ENCODE peak calls at places on chromosomes 2 and 18, in nine cellular contexts. C, P, G, J, O, I, V, D and E are unnamed samples.

GRCh38 chr2:129611456-129611855 is 368.0 kb upstream of the RAB6C start:
- DNase-seq in P (no peak), G (no peak), D (peak; percentile 13), O (no peak), C (no peak), J (no peak), I (no peak), V (no peak), E (no peak)

GRCh38 chr2:205290299-205290698 is 392.0 kb upstream of the NRP2 start:
- DNase-seq in I (no peak), O (no peak), J (no peak), P (no peak), C (no peak), V (no peak), G (no peak), D (no peak), E (no peak)

GRCh38 chr2:127174176-127174575 is 45.9 kb downstream of the CYP27C1 start:
- DNase-seq in P (no peak), G (no peak), V (no peak), O (peak; percentile 48), C (no peak), D (no peak), I (peak; percentile 64), J (peak; percentile 58), E (no peak)

GRCh38 chr18:26468931-26469340 is 79.4 kb downstream of the KCTD1 start:
- DNase-seq in C (no peak), O (no peak), J (no peak), V (no peak), I (no peak), D (peak; percentile 72), P (no peak), G (no peak), E (no peak)

GRCh38 chr2:47072728-47073191 is 82.3 kb downstream of the STPG4 start:
- DNase-seq in D (no peak), I (no peak), C (no peak), O (no peak), V (peak; percentile 63), J (no peak), G (no peak), P (no peak), E (no peak)

GRCh38 chr18:23694642-23695430 is 5.6 kb downstream of the LAMA3 start:
- DNase-seq in O (no peak), I (peak; percentile 13), D (no peak), J (no peak), V (no peak), C (no peak), G (no peak), P (no peak), E (no peak)

GRCh38 chr18:24560511-24560981 is 100.1 kb downstream of the HRH4 start:
- DNase-seq in V (no peak), G (no peak), J (no peak), C (no peak), I (no peak), O (no peak), P (no peak), D (peak; percentile 90), E (peak; percentile 37)

GRCh38 chr2:172021074-172021931 is 21.6 kb downstream of the METAP1D start:
- DNase-seq in P (no peak), C (no peak), I (no peak), D (peak; percentile 56), J (no peak), O (peak; percentile 78), G (no peak), V (no peak), E (no peak)

GRCh38 chr2:160315337-160315736 is 115.3 kb upstream of the ITGB6 start:
- DNase-seq in I (peak; percentile 80), V (no peak), J (no peak), G (no peak), P (no peak), D (no peak), O (no peak), C (no peak), E (no peak)

GRCh38 chr2:226915846-226916360 is 80.0 kb downstream of the RHBDD1 start:
- DNase-seq in P (no peak), I (peak; percentile 67), G (no peak), V (no peak), J (no peak), O (no peak), C (no peak), D (no peak), E (no peak)

GRCh38 chr2:10447300-10448207 is 573 bp downstream of the ODC1 start:
- DNase-seq in J (no peak), C (peak; percentile 84), I (peak; percentile 51), V (no peak), G (peak; percentile 42), O (no peak), D (peak; percentile 50), P (no peak), E (no peak)

GRCh38 chr2:120264995-120265394 is 12.3 kb downstream of the RALB start:
- DNase-seq in V (no peak), J (no peak), I (no peak), G (no peak), D (no peak), P (no peak), C (no peak), O (no peak), E (no peak)

DNA sequence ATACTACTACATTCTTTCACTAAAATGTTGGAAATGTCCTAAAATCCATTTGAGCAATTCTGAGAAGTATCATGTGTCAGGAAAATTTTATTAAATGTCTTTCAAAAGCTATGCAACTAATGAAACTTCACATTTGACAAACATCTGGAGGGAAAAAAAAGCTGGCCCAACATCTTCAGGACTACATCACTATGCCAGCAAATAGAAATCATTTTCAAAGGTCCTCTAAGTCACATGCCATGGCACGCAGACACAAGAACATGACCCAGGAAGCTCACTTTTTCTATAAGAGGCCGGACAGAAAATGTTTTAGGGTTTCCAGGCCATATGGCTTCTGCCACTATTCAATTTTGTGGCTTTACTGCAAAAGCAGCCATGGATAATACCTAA is 11.6 kb downstream of the KANSL3 start:
- DNase-seq in I (peak; percentile 48), V (no peak), G (no peak), J (no peak), O (no peak), C (no peak), P (no peak), D (no peak), E (no peak)
- H3K27ac ChIP-seq in I (peak overlapping the region; percentile 59), V (peak overlapping the region; percentile 53), G (no peak overlapping the region), J (peak overlapping the region; percentile 11), O (no peak overlapping the region), C (peak overlapping the region; percentile 2), P (no peak overlapping the region), D (no peak overlapping the region), E (peak overlapping the region; percentile 0)

DNA sequence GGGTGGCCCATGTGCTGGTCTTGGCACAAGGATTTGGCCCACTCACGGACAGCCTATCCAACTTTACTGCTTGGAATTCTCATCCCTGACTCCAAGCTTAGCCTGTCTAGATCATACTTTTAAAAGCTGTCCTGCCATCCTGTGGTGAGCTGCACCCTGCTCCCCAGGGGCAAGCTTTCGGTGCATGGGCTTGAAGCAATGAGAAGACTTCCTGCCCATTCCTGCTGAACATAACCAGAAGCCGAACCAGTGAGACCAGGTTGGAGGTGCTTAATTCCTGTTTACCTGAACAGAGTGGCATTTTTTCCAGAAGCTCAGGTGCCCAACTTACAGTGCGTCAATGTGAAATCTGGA is 154.5 kb downstream of the ANTXR1 start:
- DNase-seq in J (no peak), O (no peak), V (no peak), C (no peak), P (no peak), D (no peak), I (no peak), G (no peak), E (no peak)
- H3K4me1 ChIP-seq in J (peaks cover 5% of the 10 kb centered on the region), O (peaks cover 22% of the 10 kb centered on the region), V (peaks cover 50% of the 10 kb centered on the region), C (peaks cover 26% of the 10 kb centered on the region), P (no peaks in the 10 kb centered on the region), D (peaks cover 14% of the 10 kb centered on the region), I (peaks cover 66% of the 10 kb centered on the region), G (peaks cover 60% of the 10 kb centered on the region), E (peaks cover 27% of the 10 kb centered on the region)

DNA sequence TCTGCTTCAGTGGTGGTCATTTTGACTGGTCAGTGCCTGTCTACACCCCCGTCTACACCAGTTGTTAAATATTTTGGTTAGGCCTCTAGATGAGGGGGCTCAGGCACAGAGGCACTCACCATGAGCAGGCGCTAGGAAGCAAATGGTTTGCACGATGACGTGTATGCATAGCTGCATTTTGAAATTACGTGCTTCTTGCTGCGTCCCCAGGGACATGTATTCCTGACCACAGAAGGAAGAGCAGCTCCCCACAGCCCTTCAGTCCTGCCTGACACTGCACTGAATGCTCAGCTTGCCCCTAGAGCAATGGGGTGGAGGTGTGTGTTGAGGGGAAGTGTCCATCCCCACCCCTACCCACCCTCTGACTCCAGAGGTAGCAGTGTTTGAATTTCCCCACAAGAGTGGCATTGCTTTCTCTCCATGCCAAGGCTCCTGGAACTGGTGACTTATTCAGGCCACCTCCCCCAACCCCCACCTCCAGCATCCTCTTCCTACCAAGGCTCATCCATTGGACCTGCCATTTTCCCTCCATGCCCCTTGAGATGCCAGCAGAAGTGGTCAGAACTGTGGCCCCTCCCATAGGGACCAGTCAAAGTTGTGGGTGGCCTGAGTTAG is 11.4 kb upstream of the ZAP70 start:
- DNase-seq in C (no peak), I (no peak), J (no peak), P (no peak), D (no peak), G (no peak), V (no peak), O (no peak), E (no peak)
- H3K27ac ChIP-seq in C (no peak overlapping the region), I (no peak overlapping the region), J (no peak overlapping the region), P (no peak overlapping the region), D (no peak overlapping the region), G (no peak overlapping the region), V (no peak overlapping the region), O (no peak overlapping the region), E (no peak overlapping the region)

DNA sequence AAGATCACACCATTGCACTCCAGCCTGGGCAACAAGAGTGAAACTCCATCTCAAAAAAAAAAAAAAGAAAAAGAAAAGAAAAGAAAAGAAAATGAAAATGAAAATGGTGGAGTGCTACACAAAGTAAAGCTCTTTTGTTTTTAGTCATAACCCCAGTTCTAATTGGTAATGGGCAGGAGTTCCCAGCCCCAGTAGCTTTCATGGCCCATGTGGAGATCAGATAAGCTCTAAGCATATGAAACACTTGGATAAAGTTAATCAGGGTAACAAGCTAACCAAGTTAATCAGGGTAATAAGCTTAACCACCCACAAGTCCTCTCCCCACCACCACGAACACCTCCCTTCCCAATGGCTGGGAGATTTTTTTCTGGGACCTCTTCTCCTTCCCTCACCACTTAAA is 240.8 kb downstream of the BCL11A start:
- DNase-seq in D (no peak), P (no peak), O (no peak), G (no peak), J (no peak), I (no peak), V (no peak), C (no peak), E (no peak)
- H3K4me1 ChIP-seq in D (peaks cover 5% of the 10 kb centered on the region), P (no peaks in the 10 kb centered on the region), O (no peaks in the 10 kb centered on the region), G (no peaks in the 10 kb centered on the region), J (peaks cover 3% of the 10 kb centered on the region), I (no peaks in the 10 kb centered on the region), V (peaks cover 9% of the 10 kb centered on the region), C (no peaks in the 10 kb centered on the region), E (no peaks in the 10 kb centered on the region)

GRCh38 chr18:63236990-63237389 is 82.6 kb downstream of the BCL2 start:
- DNase-seq in D (no peak), C (peak; percentile 73), G (no peak), P (no peak), V (peak; percentile 25), J (peak; percentile 64), I (peak; percentile 44), O (no peak), E (peak; percentile 77)
- H3K27ac ChIP-seq in D (no peak overlapping the region), C (peak overlapping the region; percentile 85), G (peak overlapping the region; percentile 94), P (no peak overlapping the region), V (peak overlapping the region; percentile 76), J (peak overlapping the region; percentile 93), I (peak overlapping the region; percentile 94), O (peak overlapping the region; percentile 76), E (peak overlapping the region; percentile 95)